ENCODE peak calls at places on chromosomes 2 and 18, in seven cellular contexts. One of them, this sample, is unnamed.

GRCh38 chr2:224428787-224429440 is 27.0 kb upstream of the FAM124B start:
- DNase-seq in activated T-cell treated with anti-CD3 and anti-CD28 coated beads for 1 hour: no peak
- DNase-seq in Calu3: no peak
- DNase-seq in kidney: no peak
- DNase-seq in retina: no peak
- DNase-seq in AG09309: no peak
- DNase-seq in anterior cingulate cortex: no peak
- DNase-seq in this sample: no peak

GRCh38 chr2:39228413-39229209 is 15.2 kb downstream of the CDKL4 start:
- DNase-seq in kidney: no peak
- DNase-seq in AG09309: no peak
- DNase-seq in retina: peak
- DNase-seq in activated T-cell treated with anti-CD3 and anti-CD28 coated beads for 1 hour: no peak
- DNase-seq in anterior cingulate cortex: no peak
- DNase-seq in Calu3: no peak
- DNase-seq in this sample: peak

GRCh38 chr2:210667726-210668125 is 111.3 kb downstream of the CPS1 start:
- DNase-seq in Calu3: no peak
- DNase-seq in anterior cingulate cortex: no peak
- DNase-seq in retina: no peak
- DNase-seq in activated T-cell treated with anti-CD3 and anti-CD28 coated beads for 1 hour: no peak
- DNase-seq in AG09309: peak
- DNase-seq in kidney: no peak
- DNase-seq in this sample: no peak

GRCh38 chr2:130831356-130831755 is 5.4 kb upstream of the ARHGEF4 start:
- DNase-seq in Calu3: no peak
- DNase-seq in activated T-cell treated with anti-CD3 and anti-CD28 coated beads for 1 hour: no peak
- DNase-seq in AG09309: no peak
- DNase-seq in kidney: peak
- DNase-seq in anterior cingulate cortex: no peak
- DNase-seq in retina: no peak
- DNase-seq in this sample: no peak

GRCh38 chr2:48749820-48750739 is 5.4 kb downstream of the LHCGR start:
- DNase-seq in activated T-cell treated with anti-CD3 and anti-CD28 coated beads for 1 hour: no peak
- DNase-seq in Calu3: no peak
- DNase-seq in anterior cingulate cortex: no peak
- DNase-seq in retina: no peak
- DNase-seq in kidney: no peak
- DNase-seq in AG09309: no peak
- DNase-seq in this sample: no peak

GRCh38 chr2:63888490-63889402 is 47.0 kb downstream of the UGP2 start:
- DNase-seq in retina: peak
- DNase-seq in kidney: no peak
- DNase-seq in activated T-cell treated with anti-CD3 and anti-CD28 coated beads for 1 hour: peak
- DNase-seq in anterior cingulate cortex: peak
- DNase-seq in Calu3: peak
- DNase-seq in AG09309: no peak
- DNase-seq in this sample: peak

GRCh38 chr2:38835990-38836389 is 39.7 kb downstream of the DHX57 start:
- DNase-seq in activated T-cell treated with anti-CD3 and anti-CD28 coated beads for 1 hour: no peak
- DNase-seq in Calu3: no peak
- DNase-seq in kidney: no peak
- DNase-seq in AG09309: no peak
- DNase-seq in retina: no peak
- DNase-seq in anterior cingulate cortex: no peak
- DNase-seq in this sample: no peak

GRCh38 chr2:203340791-203341487 is 12.7 kb downstream of the ABI2 start:
- DNase-seq in activated T-cell treated with anti-CD3 and anti-CD28 coated beads for 1 hour: no peak
- DNase-seq in retina: no peak
- DNase-seq in kidney: no peak
- DNase-seq in AG09309: peak
- DNase-seq in anterior cingulate cortex: no peak
- DNase-seq in Calu3: peak
- DNase-seq in this sample: no peak

GRCh38 chr2:224350703-224351102 is 51.2 kb downstream of the FAM124B start:
- DNase-seq in kidney: no peak
- DNase-seq in AG09309: no peak
- DNase-seq in Calu3: no peak
- DNase-seq in retina: no peak
- DNase-seq in anterior cingulate cortex: no peak
- DNase-seq in activated T-cell treated with anti-CD3 and anti-CD28 coated beads for 1 hour: no peak
- DNase-seq in this sample: no peak

GRCh38 chr2:38581193-38582147 is 21.3 kb downstream of the HNRNPLL start:
- DNase-seq in AG09309: peak
- DNase-seq in retina: peak
- DNase-seq in anterior cingulate cortex: no peak
- DNase-seq in Calu3: peak
- DNase-seq in activated T-cell treated with anti-CD3 and anti-CD28 coated beads for 1 hour: peak
- DNase-seq in kidney: no peak
- DNase-seq in this sample: peak

GRCh38 chr2:150143087-150143536 is 344.4 kb downstream of the RND3 start:
- DNase-seq in activated T-cell treated with anti-CD3 and anti-CD28 coated beads for 1 hour: no peak
- DNase-seq in retina: no peak
- DNase-seq in kidney: no peak
- DNase-seq in anterior cingulate cortex: no peak
- DNase-seq in AG09309: no peak
- DNase-seq in Calu3: peak
- DNase-seq in this sample: no peak

GRCh38 chr2:2581331-2582159 is 250.5 kb upstream of the MYT1L start:
- DNase-seq in retina: no peak
- DNase-seq in Calu3: no peak
- DNase-seq in anterior cingulate cortex: no peak
- DNase-seq in AG09309: no peak
- DNase-seq in kidney: no peak
- DNase-seq in activated T-cell treated with anti-CD3 and anti-CD28 coated beads for 1 hour: no peak
- DNase-seq in this sample: no peak

GRCh38 chr2:231000211-231000904 is 4.4 kb downstream of the SPATA3 start:
- DNase-seq in AG09309: no peak
- DNase-seq in retina: no peak
- DNase-seq in activated T-cell treated with anti-CD3 and anti-CD28 coated beads for 1 hour: no peak
- DNase-seq in Calu3: peak
- DNase-seq in anterior cingulate cortex: no peak
- DNase-seq in kidney: no peak
- DNase-seq in this sample: no peak

GRCh38 chr2:145985517-145985916 is 1465.6 kb upstream of the ZEB2 start:
- DNase-seq in AG09309: no peak
- DNase-seq in anterior cingulate cortex: no peak
- DNase-seq in retina: no peak
- DNase-seq in activated T-cell treated with anti-CD3 and anti-CD28 coated beads for 1 hour: no peak
- DNase-seq in Calu3: no peak
- DNase-seq in kidney: no peak
- DNase-seq in this sample: no peak

GRCh38 chr18:39701839-39702238 is 2136.2 kb upstream of the CELF4 start:
- DNase-seq in Calu3: peak
- DNase-seq in AG09309: no peak
- DNase-seq in retina: no peak
- DNase-seq in kidney: no peak
- DNase-seq in activated T-cell treated with anti-CD3 and anti-CD28 coated beads for 1 hour: no peak
- DNase-seq in anterior cingulate cortex: no peak
- DNase-seq in this sample: no peak

GRCh38 chr18:58491773-58492752 is 136.8 kb downstream of the ALPK2 start:
- DNase-seq in activated T-cell treated with anti-CD3 and anti-CD28 coated beads for 1 hour: no peak
- DNase-seq in anterior cingulate cortex: no peak
- DNase-seq in kidney: no peak
- DNase-seq in retina: no peak
- DNase-seq in AG09309: no peak
- DNase-seq in Calu3: no peak
- DNase-seq in this sample: no peak

GRCh38 chr2:207330912-207331311 is 165.2 kb upstream of the KLF7 start:
- DNase-seq in activated T-cell treated with anti-CD3 and anti-CD28 coated beads for 1 hour: no peak
- DNase-seq in anterior cingulate cortex: no peak
- DNase-seq in AG09309: peak
- DNase-seq in retina: no peak
- DNase-seq in kidney: peak
- DNase-seq in Calu3: no peak
- DNase-seq in this sample: peak

GRCh38 chr2:197137234-197137633 is 173.3 kb downstream of the ANKRD44 start:
- DNase-seq in kidney: no peak
- DNase-seq in anterior cingulate cortex: no peak
- DNase-seq in Calu3: no peak
- DNase-seq in retina: no peak
- DNase-seq in AG09309: no peak
- DNase-seq in activated T-cell treated with anti-CD3 and anti-CD28 coated beads for 1 hour: no peak
- DNase-seq in this sample: no peak

GRCh38 chr2:109644571-109645275 is 30.6 kb downstream of the SOWAHC start:
- DNase-seq in activated T-cell treated with anti-CD3 and anti-CD28 coated beads for 1 hour: no peak
- DNase-seq in kidney: no peak
- DNase-seq in retina: peak
- DNase-seq in AG09309: no peak
- DNase-seq in Calu3: peak
- DNase-seq in anterior cingulate cortex: no peak
- DNase-seq in this sample: no peak

GRCh38 chr2:222318026-222318711 is 19.4 kb upstream of the PAX3 start:
- DNase-seq in activated T-cell treated with anti-CD3 and anti-CD28 coated beads for 1 hour: no peak
- DNase-seq in kidney: peak
- DNase-seq in anterior cingulate cortex: no peak
- DNase-seq in AG09309: peak
- DNase-seq in Calu3: peak
- DNase-seq in retina: peak
- DNase-seq in this sample: peak

GRCh38 chr2:235088608-235089020 is 136.8 kb downstream of the SH3BP4 start:
- DNase-seq in anterior cingulate cortex: no peak
- DNase-seq in kidney: no peak
- DNase-seq in retina: no peak
- DNase-seq in AG09309: no peak
- DNase-seq in activated T-cell treated with anti-CD3 and anti-CD28 coated beads for 1 hour: no peak
- DNase-seq in Calu3: no peak
- DNase-seq in this sample: no peak

GRCh38 chr2:160224060-160224459 is 24.0 kb upstream of the ITGB6 start:
- DNase-seq in kidney: no peak
- DNase-seq in AG09309: peak
- DNase-seq in anterior cingulate cortex: no peak
- DNase-seq in retina: no peak
- DNase-seq in Calu3: peak
- DNase-seq in activated T-cell treated with anti-CD3 and anti-CD28 coated beads for 1 hour: no peak
- DNase-seq in this sample: peak

GRCh38 chr2:47607315-47608061 is 175.5 kb upstream of the MSH6 start:
- DNase-seq in AG09309: no peak
- DNase-seq in anterior cingulate cortex: no peak
- DNase-seq in retina: no peak
- DNase-seq in kidney: no peak
- DNase-seq in Calu3: no peak
- DNase-seq in activated T-cell treated with anti-CD3 and anti-CD28 coated beads for 1 hour: no peak
- DNase-seq in this sample: no peak

GRCh38 chr2:236998250-236998649 is 87.4 kb upstream of the COPS8 start:
- DNase-seq in anterior cingulate cortex: no peak
- DNase-seq in Calu3: no peak
- DNase-seq in kidney: no peak
- DNase-seq in AG09309: no peak
- DNase-seq in activated T-cell treated with anti-CD3 and anti-CD28 coated beads for 1 hour: no peak
- DNase-seq in retina: no peak
- DNase-seq in this sample: no peak

GRCh38 chr2:238727585-238728321 is 120.1 kb upstream of the TWIST2 start:
- DNase-seq in Calu3: no peak
- DNase-seq in AG09309: peak
- DNase-seq in activated T-cell treated with anti-CD3 and anti-CD28 coated beads for 1 hour: no peak
- DNase-seq in anterior cingulate cortex: no peak
- DNase-seq in retina: no peak
- DNase-seq in kidney: no peak
- DNase-seq in this sample: peak

GRCh38 chr2:122683018-122683417 is 927.6 kb downstream of the TSN start:
- DNase-seq in AG09309: no peak
- DNase-seq in kidney: no peak
- DNase-seq in retina: no peak
- DNase-seq in Calu3: no peak
- DNase-seq in anterior cingulate cortex: no peak
- DNase-seq in activated T-cell treated with anti-CD3 and anti-CD28 coated beads for 1 hour: no peak
- DNase-seq in this sample: no peak